ENCODE peak calls at places on chromosomes 13 and 19, in ten cellular contexts. O is T-helper 22 cell; K is naive B cell; G is substantia nigra; D is ascending aorta; F is ELR; E is fibroblast of lung; X is brain microvascular endothelial cell; H is activated CD4-positive, alpha-beta T cell treated with anti-CD3 and anti-CD28 coated beads, Interleukin-2, amount 50 U/mL, for 24 hours; N is esophagus muscularis mucosa. R is an unnamed sample.

GRCh38 chr13:42991892-42992584 is at the start of gene EPSTI1:
- DNase-seq in N (peak; percentile 94), O (peak; percentile 48), G (peak; percentile 34), D (peak; percentile 80), E (peak; percentile 76), F (peak; percentile 86), X (peak; percentile 85), K (peak; percentile 78), H (peak; percentile 52), R (peak; percentile 67)

GRCh38 chr13:49220035-49220855 is at the start of gene MLNR:
- DNase-seq in H (no peak), E (peak; percentile 33), G (no peak), X (no peak), K (peak; percentile 37), N (no peak), F (no peak), O (no peak), D (no peak), R (no peak)

GRCh38 chr19:19426216-19426615 is 20.7 kb downstream of the GATAD2A start:
- DNase-seq in O (no peak), H (no peak), X (no peak), K (no peak), F (no peak), G (no peak), E (no peak), N (no peak), D (no peak), R (no peak)

GRCh38 chr13:31122143-31122542 is 39.6 kb downstream of the HSPH1 start:
- DNase-seq in N (no peak), F (no peak), H (no peak), D (no peak), E (no peak), K (no peak), X (no peak), G (no peak), O (no peak), R (no peak)

GRCh38 chr19:952680-953500 is 27.1 kb downstream of the ARID3A start:
- DNase-seq in G (no peak), E (no peak), D (no peak), H (no peak), O (no peak), F (peak; percentile 41), K (no peak), N (no peak), X (no peak), R (no peak)

GRCh38 chr13:111219306-111219705 is 101.1 kb upstream of the TEX29 start:
- DNase-seq in E (peak; percentile 91), D (peak; percentile 88), F (no peak), H (no peak), N (no peak), G (no peak), O (no peak), K (no peak), X (peak; percentile 83), R (peak; percentile 84)

GRCh38 chr19:4102339-4103072 is 21.4 kb downstream of the MAP2K2 start:
- DNase-seq in D (no peak), N (no peak), E (no peak), G (no peak), K (no peak), O (no peak), X (no peak), F (no peak), H (no peak), R (no peak)

GRCh38 chr13:21137696-21138095 is 38.7 kb downstream of the SKA3 start:
- DNase-seq in O (no peak), G (no peak), X (peak; percentile 56), N (no peak), F (peak; percentile 85), E (peak; percentile 37), H (no peak), K (no peak), D (no peak), R (no peak)

GRCh38 chr13:39130298-39130697 is 92.0 kb downstream of the NHLRC3 start:
- DNase-seq in E (no peak), O (no peak), N (no peak), K (no peak), F (no peak), D (no peak), H (no peak), X (no peak), G (no peak), R (no peak)

GRCh38 chr19:39351537-39352037 is 9.4 kb downstream of the SAMD4B start:
- DNase-seq in F (peak; percentile 20), O (no peak), E (peak; percentile 31), G (no peak), N (no peak), H (no peak), X (no peak), K (peak; percentile 53), D (no peak), R (peak; percentile 35)

GRCh38 chr19:51749979-51750378 is 1.7 kb downstream of the FPR1 start:
- DNase-seq in F (peak; percentile 74), N (no peak), E (no peak), G (no peak), O (no peak), H (no peak), D (no peak), K (no peak), X (no peak), R (no peak)

GRCh38 chr19:43438291-43439162 is 23.8 kb downstream of the TEX101 start:
- DNase-seq in D (no peak), O (no peak), G (no peak), K (no peak), E (peak; percentile 84), F (peak; percentile 88), X (no peak), H (no peak), N (peak; percentile 95), R (peak; percentile 82)

GRCh38 chr13:97948041-97948440 is 5.4 kb upstream of the IPO5 start:
- DNase-seq in X (no peak), N (no peak), F (peak; percentile 56), E (no peak), O (no peak), H (no peak), K (no peak), G (no peak), D (no peak), R (no peak)

GRCh38 chr19:18232540-18233223 is 6.4 kb upstream of the PDE4C start:
- DNase-seq in G (no peak), D (no peak), E (no peak), K (no peak), X (no peak), F (peak; percentile 41), H (no peak), N (no peak), O (no peak), R (no peak)

GRCh38 chr13:80126382-80127068 is 214.4 kb downstream of the SPRY2 start:
- DNase-seq in G (no peak), N (no peak), H (no peak), E (no peak), X (no peak), O (no peak), K (no peak), D (no peak), F (no peak), R (no peak)

GRCh38 chr19:18589380-18590272 is 1.0 kb downstream of the REX1BD start:
- DNase-seq in O (no peak), X (peak; percentile 42), H (peak; percentile 51), F (peak; percentile 80), D (peak; percentile 86), K (peak; percentile 62), N (no peak), E (peak; percentile 48), G (peak; percentile 34), R (peak; percentile 77)

GRCh38 chr19:3335431-3336350 is 30.7 kb upstream of the NFIC start:
- DNase-seq in H (no peak), D (peak; percentile 85), O (no peak), K (no peak), E (peak; percentile 87), N (peak; percentile 93), G (no peak), X (no peak), F (peak; percentile 39), R (peak; percentile 63)

GRCh38 chr13:69935043-69935442 is 172.6 kb upstream of the ATXN8OS start:
- DNase-seq in D (no peak), H (no peak), E (no peak), X (no peak), G (no peak), N (no peak), F (peak; percentile 31), K (no peak), O (no peak), R (no peak)

GRCh38 chr19:39223703-39224279 is 19.7 kb upstream of the SYCN start:
- DNase-seq in O (no peak), X (peak; percentile 25), N (no peak), H (no peak), G (no peak), K (no peak), E (peak; percentile 15), F (peak; percentile 31), D (no peak), R (no peak)

GRCh38 chr19:49442354-49442753 is 1.0 kb upstream of the SLC17A7 start:
- DNase-seq in E (no peak), N (no peak), H (no peak), X (no peak), K (no peak), O (no peak), F (no peak), G (no peak), D (no peak), R (no peak)

GRCh38 chr13:107099661-107100060 is 531.7 kb upstream of the ARGLU1 start:
- DNase-seq in D (no peak), X (peak; percentile 78), F (peak; percentile 26), E (peak; percentile 53), K (no peak), N (no peak), H (no peak), O (no peak), G (no peak), R (peak; percentile 29)

GRCh38 chr13:34507630-34508029 is 434.4 kb upstream of the NBEA start:
- DNase-seq in K (no peak), E (peak; percentile 24), N (no peak), O (no peak), F (peak; percentile 1), D (no peak), H (no peak), X (no peak), G (no peak), R (no peak)

GRCh38 chr13:20566917-20567755 is at the start of gene IFT88:
- DNase-seq in F (peak; percentile 92), E (peak; percentile 85), X (peak; percentile 81), H (peak; percentile 48), O (peak; percentile 69), G (peak; percentile 87), N (peak; percentile 97), K (peak; percentile 86), D (peak; percentile 93), R (peak; percentile 88)

GRCh38 chr13:105918842-105919741 is 616.4 kb downstream of the EFNB2 start:
- DNase-seq in K (no peak), D (no peak), N (no peak), E (peak; percentile 91), H (no peak), O (no peak), F (peak; percentile 90), X (peak; percentile 89), G (no peak), R (peak; percentile 22)

GRCh38 chr13:19155321-19155861 is 26.2 kb downstream of the TUBA3C start:
- DNase-seq in N (peak; percentile 84), K (no peak), O (no peak), F (no peak), D (no peak), E (no peak), X (no peak), H (no peak), G (no peak), R (no peak)

GRCh38 chr19:44975444-44975843 is 20.3 kb downstream of the CLPTM1 start:
- DNase-seq in D (no peak), G (no peak), N (no peak), X (no peak), E (no peak), O (no peak), H (no peak), K (no peak), F (no peak), R (no peak)

GRCh38 chr13:109989155-109989554 is 202.8 kb upstream of the IRS2 start:
- DNase-seq in K (no peak), E (peak; percentile 62), D (no peak), N (no peak), F (peak; percentile 88), G (no peak), O (no peak), H (no peak), X (peak; percentile 67), R (peak; percentile 19)

GRCh38 chr13:32206097-32206740 is 108.9 kb downstream of the ZAR1L start:
- DNase-seq in O (no peak), G (no peak), D (no peak), N (peak; percentile 79), E (no peak), H (no peak), K (no peak), X (no peak), F (no peak), R (no peak)